ENCODE peak calls at places on chromosomes 6 and 20, in six cellular contexts. L, W, P, G, U and A are unnamed samples.

GRCh38 chr20:2001119-2001518 is 7.3 kb upstream of the PDYN start:
- DNase-seq in L (no peak), W (no peak), P (no peak), G (no peak), U (no peak), A (no peak)

GRCh38 chr20:19851863-19852262 is 93.8 kb downstream of the RIN2 start:
- DNase-seq in L (no peak), W (no peak), P (no peak), G (no peak), U (no peak), A (no peak)

GRCh38 chr6:24255676-24256075 is 102.2 kb downstream of the DCDC2 start:
- DNase-seq in L (no peak), W (no peak), P (no peak), G (no peak), U (peak; percentile 39), A (no peak)

GRCh38 chr20:2631228-2631627 is 21.2 kb upstream of the NOP56 start:
- DNase-seq in L (no peak), W (no peak), P (no peak), G (no peak), U (no peak), A (no peak)

GRCh38 chr20:63329331-63330083 is 31.6 kb downstream of the CHRNA4 start:
- DNase-seq in L (no peak), W (no peak), P (no peak), G (no peak), U (no peak), A (no peak)

GRCh38 chr6:1400126-1400850 is 10.9 kb downstream of the FOXF2 start:
- DNase-seq in L (no peak), W (no peak), P (no peak), G (no peak), U (no peak), A (no peak)

GRCh38 chr20:3692706-3693294 is 11.0 kb upstream of the ADAM33 start:
- DNase-seq in L (no peak), W (no peak), P (no peak), G (no peak), U (no peak), A (no peak)

GRCh38 chr6:1856381-1856780 is 246.7 kb downstream of the FOXC1 start:
- DNase-seq in L (no peak), W (no peak), P (peak; percentile 48), G (no peak), U (peak; percentile 60), A (no peak)

GRCh38 chr6:166526937-166527336 is 59.5 kb downstream of the RAMACL start:
- DNase-seq in L (no peak), W (no peak), P (no peak), G (no peak), U (no peak), A (no peak)

GRCh38 chr6:108563292-108563691 is 2.6 kb downstream of the FOXO3 start:
- DNase-seq in L (no peak), W (no peak), P (no peak), G (no peak), U (no peak), A (no peak)
- H3K4me3 ChIP-seq in L (peak overlapping the region; percentile 80), W (no peak overlapping the region), P (peak overlapping the region; percentile 96), G (peak overlapping the region; percentile 86), U (peak overlapping the region; percentile 64), A (peak overlapping the region; percentile 98)

GRCh38 chr6:96755096-96755495 is 82.2 kb downstream of the GPR63 start:
- DNase-seq in L (no peak), W (no peak), P (no peak), G (no peak), U (no peak), A (no peak)

GRCh38 chr6:96762599-96762998 is 74.7 kb downstream of the GPR63 start:
- DNase-seq in L (no peak), W (no peak), P (no peak), G (no peak), U (no peak), A (no peak)

GRCh38 chr6:96761794-96762193 is 75.5 kb downstream of the GPR63 start:
- DNase-seq in L (no peak), W (no peak), P (no peak), G (no peak), U (no peak), A (no peak)

DNA sequence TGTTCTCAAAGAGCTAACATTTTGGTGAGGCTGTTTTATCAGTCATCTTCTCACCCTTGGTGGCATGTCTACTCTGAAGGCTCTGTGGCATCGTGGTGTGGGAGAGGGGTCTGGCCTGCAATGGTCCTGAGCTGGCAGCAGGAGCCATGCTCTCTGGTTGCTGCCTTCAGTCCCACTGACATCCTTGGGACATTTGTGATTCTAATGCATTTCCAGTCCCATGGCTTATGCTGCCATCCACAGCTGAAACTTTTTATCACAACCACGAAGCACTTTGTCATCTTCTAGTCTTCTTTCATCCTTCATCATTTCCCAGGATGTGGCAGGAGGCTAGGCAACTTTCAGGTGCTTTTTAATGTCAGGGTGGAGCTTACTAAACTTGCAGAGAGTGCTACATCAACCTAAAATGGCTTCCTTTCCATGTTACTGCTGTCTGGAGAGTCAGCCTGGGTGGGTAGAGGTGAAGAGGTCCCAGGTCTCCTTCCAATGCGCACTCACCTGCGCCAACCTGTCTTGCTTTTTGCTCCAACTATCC is 77.1 kb downstream of the GPR63 start:
- DNase-seq in L (no peak), W (no peak), P (peak; percentile 17), G (no peak), U (no peak), A (no peak)
- TF ChIP-seq CTCF in L (no peak), W (peak; percentile 18), P (no peak), G (peak; percentile 29), U (no peak), A (no peak)

GRCh38 chr6:101226677-101227135 is 166.8 kb upstream of the GRIK2 start:
- DNase-seq in L (peak; percentile 85), W (no peak), P (no peak), G (peak; percentile 32), U (no peak), A (no peak)
- TF ChIP-seq SIN3A in L (no peak), W (no peak), P (no peak), G (no peak), U (no peak), A (no peak)

GRCh38 chr6:30884521-30885480 is 482 bp downstream of the DDR1 start:
- DNase-seq in L (no peak), W (peak; percentile 77), P (peak; percentile 77), G (no peak), U (no peak), A (no peak)

GRCh38 chr6:30887901-30888300 is 3.6 kb downstream of the DDR1 start:
- DNase-seq in L (no peak), W (no peak), P (peak; percentile 22), G (no peak), U (no peak), A (no peak)

GRCh38 chr6:30886897-30887255 is 2.6 kb downstream of the DDR1 start:
- DNase-seq in L (no peak), W (peak; percentile 11), P (peak; percentile 16), G (no peak), U (no peak), A (no peak)

GRCh38 chr6:30885481-30885998 is 1.2 kb downstream of the DDR1 start:
- DNase-seq in L (no peak), W (peak; percentile 11), P (peak; percentile 12), G (no peak), U (no peak), A (no peak)

DNA sequence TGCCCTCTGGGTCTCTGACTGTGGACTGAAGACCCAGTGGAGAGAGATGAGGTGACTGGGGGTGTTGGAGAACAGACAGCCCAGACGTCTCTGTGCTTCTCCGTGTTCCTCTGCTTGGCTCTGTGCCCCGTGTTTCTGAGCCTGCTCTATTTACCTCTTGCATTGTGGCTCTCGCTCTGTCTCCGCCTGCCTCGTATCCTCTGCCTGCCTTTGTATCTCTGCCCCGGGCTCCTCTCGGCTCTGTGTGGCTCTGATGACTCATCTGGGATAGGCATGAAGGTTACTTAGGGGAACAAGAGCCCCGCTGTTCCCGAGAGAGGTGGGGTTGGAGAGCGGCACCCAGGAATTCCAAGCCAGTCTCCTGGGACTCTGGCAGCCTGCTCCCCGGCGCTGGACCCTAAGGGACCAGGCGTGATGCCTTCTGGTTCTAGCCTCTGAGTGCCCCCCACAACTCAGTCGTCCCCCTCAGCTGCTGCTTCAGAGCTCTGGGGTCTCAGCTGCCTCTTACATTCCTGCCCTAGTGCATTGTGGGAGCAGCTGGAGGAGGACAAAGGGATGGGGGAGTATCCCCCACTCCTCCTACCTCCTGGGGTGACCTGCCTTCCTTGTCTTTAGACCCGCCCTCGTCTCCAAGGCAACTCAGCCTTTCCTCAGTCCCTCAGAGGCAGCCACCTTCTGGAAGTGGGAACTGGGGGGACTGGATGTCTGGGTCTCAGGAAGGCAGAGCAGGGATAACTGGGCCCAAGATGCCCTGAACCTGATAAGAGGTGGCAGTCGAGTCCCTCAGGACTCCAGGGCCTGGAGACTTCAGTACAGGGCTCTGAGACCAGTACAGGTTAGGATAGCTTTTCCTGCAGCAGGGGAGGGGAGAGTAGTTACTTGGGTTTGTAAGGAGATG is 1.9 kb downstream of the DDR1 start:
- DNase-seq in L (peak; percentile 87), W (peak; percentile 84), P (peak; percentile 65), G (peak; percentile 83), U (no peak), A (no peak)
- H3K4me3 ChIP-seq in L (peak overlapping the region; percentile 51), W (peak overlapping the region; percentile 54), P (peak overlapping the region; percentile 69), G (peak overlapping the region; percentile 87), U (peak overlapping the region; percentile 75), A (peak overlapping the region; percentile 62)

GRCh38 chr6:143546599-143546998 is 35.1 kb upstream of the FUCA2 start:
- DNase-seq in L (no peak), W (no peak), P (no peak), G (no peak), U (no peak), A (no peak)

GRCh38 chr6:143543435-143543834 is 31.9 kb upstream of the FUCA2 start:
- DNase-seq in L (no peak), W (no peak), P (no peak), G (no peak), U (no peak), A (no peak)

GRCh38 chr6:143545165-143545564 is 33.6 kb upstream of the FUCA2 start:
- DNase-seq in L (no peak), W (no peak), P (no peak), G (no peak), U (no peak), A (no peak)

GRCh38 chr6:143544019-143544681 is 32.6 kb upstream of the FUCA2 start:
- DNase-seq in L (no peak), W (no peak), P (no peak), G (no peak), U (no peak), A (no peak)

GRCh38 chr6:143545976-143546547 is 34.5 kb upstream of the FUCA2 start:
- DNase-seq in L (no peak), W (no peak), P (no peak), G (no peak), U (no peak), A (no peak)
- TF ChIP-seq CTCF in L (no peak), W (no peak), P (no peak), G (no peak), U (no peak), A (no peak)